ENCODE peak calls at places on chromosomes 6 and 20, in five cellular contexts. T is NCI-H510A; N is activated naive CD4-positive, alpha-beta T cell treated with anti-CD3 and anti-CD28 coated beads for 36 hours; W is posterior cingulate gyrus; K is activated CD8-positive, alpha-beta memory T cell treated with anti-CD3 and anti-CD28 coated beads for 4 hours. S is an unnamed sample.
A peak's percentile ranks its signal among the peaks of the same experiment; 100 is the strongest.

GRCh38 chr6:104705095-104705707 is 154.5 kb downstream of the HACE1 start:
- DNase-seq in K (peak; percentile 11), T (no peak), W (peak; percentile 10), N (peak; percentile 55), S (no peak)

GRCh38 chr20:13683833-13684232 is 45.1 kb upstream of the TASP1 start:
- DNase-seq in W (no peak), K (no peak), N (no peak), T (no peak), S (no peak)

GRCh38 chr6:2961971-2962370 is 9.4 kb downstream of the SERPINB6 start:
- DNase-seq in T (no peak), N (no peak), K (no peak), W (no peak), S (no peak)

GRCh38 chr6:164396071-164397047 is 913.0 kb downstream of the C6orf118 start:
- DNase-seq in W (peak; percentile 40), K (no peak), N (no peak), T (no peak), S (peak; percentile 12)

GRCh38 chr20:41424546-41424945 is 57.9 kb upstream of the EMILIN3 start:
- DNase-seq in T (no peak), K (no peak), W (no peak), N (no peak), S (no peak)

GRCh38 chr6:35400901-35401311 is 51.2 kb upstream of the FANCE start:
- DNase-seq in N (no peak), W (no peak), T (no peak), K (no peak), S (no peak)

GRCh38 chr20:41030536-41031242 is 2.1 kb downstream of the TOP1 start:
- DNase-seq in N (no peak), K (no peak), W (no peak), T (no peak), S (peak; percentile 17)

GRCh38 chr6:24476631-24477030 is 12.7 kb downstream of the GPLD1 start:
- DNase-seq in W (no peak), T (no peak), N (no peak), K (no peak), S (no peak)

GRCh38 chr6:167722634-167723309 is 103.9 kb upstream of the AFDN start:
- DNase-seq in T (no peak), W (no peak), N (no peak), K (no peak), S (no peak)

GRCh38 chr20:38357653-38358207 is 11.4 kb downstream of the LBP start:
- DNase-seq in N (no peak), W (no peak), T (no peak), K (no peak), S (no peak)

GRCh38 chr6:11322252-11322885 is 89.9 kb upstream of the NEDD9 start:
- DNase-seq in K (no peak), W (no peak), N (no peak), T (no peak), S (no peak)

GRCh38 chr20:29318871-29319461 is 1938.5 kb upstream of the DEFB115 start:
- DNase-seq in T (no peak), K (no peak), N (no peak), W (no peak), S (no peak)

S was measured in GM13977.